ENCODE peak calls at places on chromosomes 6 and 20, in nine cellular contexts. J is fibroblast of lung, G is B cell, F is astrocyte of the cerebellum, Y is hypothalamus, H is fibroblast of pulmonary artery, S is A549, O is G401, U is sigmoid colon. A is an unnamed sample.

GRCh38 chr6:79469381-79470246 is 67.6 kb downstream of the LCA5 start:
- DNase-seq in S (no peak), J (no peak), H (peak), O (no peak), U (no peak), Y (no peak), G (no peak), F (no peak), A (no peak)

GRCh38 chr6:7954477-7955200 is 44.1 kb upstream of the TXNDC5 start:
- DNase-seq in Y (no peak), S (no peak), J (no peak), O (no peak), F (no peak), G (no peak), U (no peak), H (peak), A (no peak)

GRCh38 chr6:24836116-24836515 is 37.4 kb upstream of the ARMH2 start:
- DNase-seq in G (no peak), O (peak), F (peak), H (peak), U (no peak), Y (no peak), S (no peak), J (no peak), A (peak)

GRCh38 chr6:26401987-26402658 is at the start of gene BTN3A1:
- DNase-seq in Y (no peak), H (peak), U (peak), F (peak), S (peak), O (peak), G (peak), J (peak), A (peak)

GRCh38 chr6:118918326-118918725 is 16.6 kb downstream of the MCM9 start:
- DNase-seq in O (no peak), Y (no peak), J (peak), F (no peak), G (no peak), S (no peak), H (no peak), U (no peak), A (no peak)

GRCh38 chr20:48831702-48832422 is 4.1 kb upstream of the PREX1 start:
- DNase-seq in S (peak), J (peak), H (peak), U (peak), O (no peak), G (no peak), F (no peak), Y (no peak), A (peak)

GRCh38 chr20:57540889-57541288 is 15.9 kb upstream of the CTCFL start:
- DNase-seq in G (no peak), S (no peak), U (peak), Y (no peak), H (no peak), F (no peak), J (no peak), O (no peak), A (no peak)

GRCh38 chr20:58719258-58719657 is 26.7 kb downstream of the NPEPL1 start:
- DNase-seq in J (no peak), Y (peak), G (no peak), F (no peak), U (peak), H (no peak), S (no peak), O (peak), A (peak)

GRCh38 chr6:51049983-51050877 is 231.6 kb downstream of the TFAP2B start:
- DNase-seq in U (no peak), G (no peak), J (no peak), O (no peak), S (no peak), F (no peak), H (no peak), Y (no peak), A (no peak)

GRCh38 chr6:27213544-27214125 is 33.9 kb upstream of the PRSS16 start:
- DNase-seq in S (peak), Y (no peak), U (no peak), O (no peak), F (no peak), J (peak), G (no peak), H (peak), A (no peak)

GRCh38 chr6:10837009-10837691 is 1.2 kb downstream of the MAK start:
- DNase-seq in S (no peak), J (peak), H (peak), U (no peak), F (no peak), G (no peak), O (peak), Y (no peak), A (no peak)

GRCh38 chr6:66232890-66233289 is 525.9 kb upstream of the EYS start:
- DNase-seq in G (no peak), S (no peak), J (no peak), H (no peak), F (no peak), U (no peak), O (no peak), Y (no peak), A (no peak)

GRCh38 chr6:159880412-159880811 is 10.4 kb upstream of the MAS1 start:
- DNase-seq in H (no peak), U (no peak), O (no peak), G (no peak), Y (no peak), J (no peak), F (no peak), S (no peak), A (no peak)

GRCh38 chr6:141700836-141701235 is 431.9 kb upstream of the GJE1 start:
- DNase-seq in F (no peak), Y (no peak), S (no peak), H (peak), G (no peak), O (no peak), U (no peak), J (peak), A (no peak)

GRCh38 chr6:116491610-116492330 is 19.7 kb upstream of the CALHM5 start:
- DNase-seq in Y (no peak), U (no peak), O (no peak), F (no peak), J (no peak), G (no peak), S (no peak), H (no peak), A (no peak)

GRCh38 chr6:85354761-85355618 is 94.9 kb upstream of the NT5E start:
- DNase-seq in S (peak), F (peak), J (peak), H (peak), G (peak), U (peak), O (peak), Y (peak), A (peak)

GRCh38 chr6:48490658-48491057 is 379.7 kb upstream of the PTCHD4 start:
- DNase-seq in F (no peak), U (no peak), Y (no peak), G (no peak), J (peak), S (no peak), H (no peak), O (no peak), A (no peak)

GRCh38 chr20:62583424-62583920 is 58.8 kb upstream of the SLCO4A1 start:
- DNase-seq in F (no peak), G (no peak), O (peak), H (no peak), J (peak), U (peak), S (peak), Y (no peak), A (peak)

GRCh38 chr20:61655591-61655990 is 403.5 kb downstream of the CDH4 start:
- DNase-seq in G (no peak), H (no peak), Y (no peak), U (no peak), F (no peak), O (no peak), J (no peak), S (no peak), A (no peak)

GRCh38 chr6:129497591-129498555 is 212.1 kb downstream of the ARHGAP18 start:
- DNase-seq in J (no peak), F (no peak), G (no peak), Y (no peak), S (no peak), U (no peak), H (no peak), O (no peak), A (no peak)

GRCh38 chr6:57210060-57210459 is 12.0 kb downstream of the RAB23 start:
- DNase-seq in G (no peak), O (no peak), H (no peak), S (no peak), F (no peak), Y (no peak), J (no peak), U (no peak), A (no peak)

GRCh38 chr20:32707691-32708581 is 34.2 kb upstream of the C20orf203 start:
- DNase-seq in U (no peak), H (peak), F (peak), O (no peak), J (no peak), G (no peak), Y (no peak), S (no peak), A (no peak)

GRCh38 chr6:34334796-34335416 is 57.6 kb downstream of the NUDT3 start:
- DNase-seq in S (no peak), G (no peak), O (no peak), U (no peak), J (no peak), Y (no peak), H (no peak), F (no peak), A (no peak)

A was measured in putamen.